ENCODE peak calls at places on chromosomes 7 and 10, in six cellular contexts. M, N, V, Q, T and J are unnamed samples.

GRCh38 chr7:27774717-27775328 is 34.9 kb downstream of the TAX1BP1 start:
- DNase-seq in M (no peak), V (no peak), Q (no peak), N (peak), T (peak), J (no peak)

GRCh38 chr10:6119962-6120361 is 31.1 kb downstream of the RBM17 start:
- DNase-seq in Q (no peak), V (no peak), T (no peak), N (no peak), M (no peak), J (no peak)

GRCh38 chr7:152615052-152615741 is 60.7 kb downstream of the XRCC2 start:
- DNase-seq in N (no peak), Q (no peak), M (no peak), T (peak), V (no peak), J (no peak)

GRCh38 chr10:129020621-129021020 is 446.4 kb upstream of the MGMT start:
- DNase-seq in N (no peak), M (no peak), T (no peak), V (no peak), Q (no peak), J (no peak)

GRCh38 chr10:124416733-124417132 is 2.0 kb downstream of the OAT start:
- DNase-seq in V (no peak), T (peak), Q (no peak), N (no peak), M (no peak), J (no peak)

GRCh38 chr10:122786269-122786668 is 59.4 kb downstream of the CUZD1 start:
- DNase-seq in T (peak), Q (no peak), V (no peak), M (peak), N (no peak), J (peak)

GRCh38 chr7:116259821-116260440 is 49.6 kb downstream of the TES start:
- DNase-seq in N (peak), V (no peak), Q (no peak), M (no peak), T (no peak), J (no peak)

GRCh38 chr7:157828881-157829280 is 492.1 kb downstream of the DNAJB6 start:
- DNase-seq in N (no peak), Q (no peak), T (no peak), M (no peak), V (no peak), J (no peak)

GRCh38 chr7:149867762-149868637 is 5.8 kb upstream of the ATP6V0E2 start:
- DNase-seq in V (no peak), T (no peak), M (no peak), Q (no peak), N (no peak), J (no peak)

GRCh38 chr7:86991844-86992243 is 67.6 kb downstream of the ELAPOR2 start:
- DNase-seq in M (no peak), N (no peak), V (no peak), T (no peak), Q (no peak), J (no peak)

GRCh38 chr10:59155556-59155955 is 20.9 kb upstream of the PHYHIPL start:
- DNase-seq in T (no peak), Q (no peak), N (no peak), V (no peak), M (no peak), J (no peak)

GRCh38 chr10:18660816-18661431 is 1.7 kb downstream of the ARL5B start:
- DNase-seq in M (no peak), N (no peak), Q (no peak), T (no peak), V (no peak), J (no peak)

GRCh38 chr10:71868192-71868697 is 17.2 kb upstream of the PSAP start:
- DNase-seq in M (no peak), Q (peak), T (peak), V (no peak), N (no peak), J (no peak)

DNA sequence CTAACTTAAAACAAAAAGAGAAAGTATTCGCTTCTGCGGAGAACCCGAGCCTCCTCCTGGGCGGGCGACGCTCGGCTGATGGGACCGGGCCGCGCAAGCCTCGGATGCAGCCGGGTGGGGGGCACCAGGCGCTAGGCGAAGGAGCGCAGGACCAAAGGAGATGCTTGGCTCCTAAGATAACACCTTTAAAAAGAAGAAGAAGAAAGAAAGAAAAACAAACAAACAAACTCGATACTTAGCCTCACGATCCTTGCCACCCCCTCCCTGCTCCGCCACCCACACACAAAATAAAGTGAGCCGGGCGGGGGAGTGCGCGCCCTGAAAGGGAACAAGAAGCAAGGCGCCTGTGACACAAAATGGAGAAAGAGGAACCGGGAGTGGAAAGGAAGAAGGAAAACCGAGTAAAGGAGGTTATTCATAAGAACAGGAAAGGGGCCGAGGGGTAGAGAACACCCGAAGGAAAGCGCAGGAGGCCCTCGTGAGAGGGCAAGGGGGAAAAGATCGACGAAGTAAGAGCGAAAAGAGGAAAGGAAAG is 34.0 kb upstream of the EBLN1 start:
- DNase-seq in M (peak), V (no peak), Q (no peak), N (no peak), T (no peak), J (no peak)
- TF ChIP-seq ZNF274 in M (no peak), V (no peak), Q (no peak), N (no peak), T (no peak), J (no peak)

DNA sequence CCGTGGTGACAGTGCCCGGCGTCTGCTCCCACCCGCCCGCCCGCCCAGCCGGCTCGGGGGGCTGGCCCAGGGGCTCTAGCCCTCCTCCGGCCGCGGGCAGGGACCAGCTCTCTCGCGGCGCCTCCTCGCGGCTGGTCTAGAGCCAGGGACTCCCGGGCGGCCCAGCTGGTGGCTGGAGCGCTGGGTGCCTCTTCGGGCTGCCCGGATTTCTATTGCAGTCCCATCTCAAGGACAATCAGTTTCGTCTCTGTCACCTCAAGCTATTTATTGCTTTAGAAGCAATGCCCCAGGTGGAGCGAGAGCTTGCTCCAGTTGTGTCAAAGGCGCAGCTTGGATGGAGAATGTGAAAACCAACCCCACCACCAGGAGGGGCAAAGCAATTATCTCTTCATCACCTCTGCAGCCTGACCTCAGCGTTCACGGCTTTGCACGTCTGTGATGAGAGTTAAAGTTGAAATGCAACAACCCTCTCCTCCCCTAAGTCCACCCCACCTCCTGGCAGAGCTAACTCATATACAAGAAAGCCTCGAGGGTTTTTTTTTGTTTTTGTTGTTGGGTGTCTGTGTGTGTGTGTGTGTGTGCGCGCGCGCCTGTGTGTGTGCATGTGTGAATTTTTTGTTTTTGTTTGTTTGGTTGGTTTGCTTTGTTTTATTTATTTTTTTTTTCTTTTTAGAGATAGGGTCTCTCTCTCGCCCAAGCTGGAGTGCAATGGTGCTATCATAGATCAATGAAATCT is at the start of gene ITGA8:
- DNase-seq in V (no peak), N (no peak), Q (no peak), M (no peak), T (no peak), J (no peak)
- TF ChIP-seq ZNF274 in V (no peak), N (no peak), Q (no peak), M (no peak), T (no peak), J (no peak)

DNA sequence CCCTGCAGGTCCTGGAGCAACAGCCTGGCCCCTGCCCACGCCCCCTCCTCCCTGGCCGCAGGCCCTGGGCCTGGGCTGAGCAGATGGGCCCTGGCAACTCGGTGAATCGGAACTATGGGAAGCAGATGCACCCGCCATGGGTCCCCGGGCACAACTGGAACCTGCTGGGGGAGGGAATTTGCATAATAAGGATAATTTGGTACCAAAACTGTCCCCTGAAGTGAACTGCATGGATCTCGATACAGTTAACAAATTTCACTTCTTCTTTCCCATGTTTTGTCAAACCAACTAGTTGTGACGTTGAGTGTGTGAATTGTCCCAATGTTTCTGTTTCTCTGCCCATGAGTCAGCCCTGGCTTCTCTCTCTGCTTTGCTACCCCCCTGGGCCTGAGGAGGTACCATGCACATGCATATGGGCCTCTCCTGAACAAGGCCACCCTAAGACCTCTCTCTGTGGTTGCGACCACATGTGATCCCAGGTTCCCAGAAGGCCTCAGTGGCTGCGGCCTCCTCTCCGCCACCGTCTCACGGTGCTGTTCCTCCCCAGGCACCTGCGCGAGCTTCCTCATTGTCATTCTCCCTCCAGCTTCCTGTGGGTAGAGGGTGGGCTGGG is 40.2 kb downstream of the FIGNL1 start:
- DNase-seq in N (no peak), V (peak), Q (no peak), M (no peak), T (no peak), J (no peak)
- TF ChIP-seq ZNF274 in N (no peak), V (no peak), Q (no peak), M (no peak), T (no peak), J (no peak)

GRCh38 chr10:45294681-45295080 is 20.7 kb downstream of the OR13A1 start:
- DNase-seq in V (no peak), Q (no peak), M (no peak), T (no peak), N (no peak), J (no peak)
- TF ChIP-seq ZNF274 in V (no peak), Q (no peak), M (no peak), T (no peak), N (no peak), J (no peak)

DNA sequence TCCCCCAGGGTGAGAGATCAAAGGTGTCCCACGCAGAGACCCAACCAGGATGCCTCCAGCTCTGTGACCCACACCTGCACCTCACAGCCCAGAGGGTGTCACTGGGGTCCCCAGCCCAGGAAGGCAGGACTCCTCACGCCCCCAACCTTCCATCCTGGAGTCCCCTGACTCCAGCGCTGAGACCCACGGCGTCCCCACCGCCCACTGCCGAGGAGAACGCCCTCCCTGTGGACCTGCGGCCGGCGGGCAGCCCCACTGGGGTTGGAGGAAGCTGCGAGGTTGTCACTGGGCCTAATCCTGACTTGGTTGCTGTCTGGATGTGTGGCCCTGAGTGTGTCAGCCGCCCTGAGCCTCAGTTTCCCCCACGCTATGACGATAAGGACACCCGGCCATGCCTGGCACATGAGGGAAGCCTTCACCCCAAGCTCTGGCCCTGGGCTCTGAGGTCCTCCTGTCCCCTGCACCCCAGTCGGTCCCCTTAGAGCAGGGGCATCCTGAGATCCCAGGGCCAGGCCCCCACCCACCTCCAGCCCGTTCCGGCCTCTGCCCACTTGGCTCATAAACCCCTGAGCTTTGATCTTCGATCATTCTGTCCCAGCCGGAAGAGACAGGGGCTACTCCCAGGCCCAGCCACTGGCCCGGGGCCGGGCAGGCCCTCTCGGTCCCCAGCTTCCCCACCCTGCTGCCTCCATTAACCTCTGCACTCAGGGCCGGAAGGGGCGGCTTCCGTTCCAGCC is 113.3 kb downstream of the UNCX start:
- DNase-seq in M (no peak), N (no peak), Q (no peak), T (no peak), V (no peak), J (no peak)
- TF ChIP-seq ZNF274 in M (no peak), N (no peak), Q (no peak), T (no peak), V (no peak), J (no peak)

DNA sequence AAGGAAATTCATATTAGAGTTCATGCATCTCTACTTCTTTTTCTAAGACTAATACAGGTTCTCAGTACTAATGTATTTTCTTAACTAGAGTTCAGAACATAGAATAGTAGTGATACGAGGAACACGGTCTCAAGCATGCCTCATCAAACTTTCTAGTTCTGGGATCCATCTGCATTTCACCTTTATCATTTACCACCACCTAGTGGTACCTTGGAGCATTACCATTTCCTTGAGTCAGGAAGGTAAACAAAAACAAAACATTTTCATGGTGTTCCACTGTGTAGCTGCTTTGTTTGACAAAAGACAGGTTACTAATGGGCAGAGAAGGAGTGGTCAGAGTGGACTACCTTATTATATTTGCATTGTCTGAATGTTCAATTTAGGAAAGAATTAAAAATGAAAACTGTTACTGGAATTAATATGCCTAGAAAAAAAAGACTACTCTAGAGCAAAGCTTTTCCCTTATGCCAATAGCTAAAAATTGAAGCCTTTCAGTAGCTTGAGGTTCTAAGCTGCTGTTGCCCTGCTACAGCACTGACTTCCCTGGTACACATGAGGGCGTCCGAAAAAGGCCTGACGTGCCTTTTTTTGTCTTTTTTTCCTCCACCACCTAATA is 44.5 kb downstream of the STARD3NL start:
- DNase-seq in N (peak), Q (peak), M (no peak), T (peak), V (peak), J (peak)
- TF ChIP-seq ZNF274 in N (no peak), Q (no peak), M (no peak), T (no peak), V (no peak), J (no peak)

GRCh38 chr7:94698275-94698674 is 42.3 kb upstream of the SGCE start:
- DNase-seq in V (no peak), M (no peak), Q (no peak), T (peak), N (peak), J (no peak)

GRCh38 chr7:94697671-94697994 is 41.7 kb upstream of the SGCE start:
- DNase-seq in N (no peak), Q (no peak), T (no peak), M (no peak), V (no peak), J (no peak)

GRCh38 chr7:94700926-94701554 is 45.1 kb upstream of the SGCE start:
- DNase-seq in Q (no peak), N (no peak), T (peak), V (no peak), M (no peak), J (no peak)

GRCh38 chr7:94701555-94701973 is 45.6 kb upstream of the SGCE start:
- DNase-seq in V (no peak), T (peak), N (peak), Q (no peak), M (no peak), J (peak)

GRCh38 chr7:94696981-94697670 is 41.2 kb upstream of the SGCE start:
- DNase-seq in Q (no peak), N (peak), M (no peak), T (peak), V (no peak), J (no peak)
- TF ChIP-seq ZNF274 in Q (no peak), N (no peak), M (no peak), T (no peak), V (no peak), J (no peak)